ENCODE peak calls at places on chromosomes 16 and 17, in eight cellular contexts. X is stimulated activated CD4-positive, alpha-beta T cell treated with anti-CD3 and anti-CD28 coated beads, Interleukin-1b, Interleukin-23, amount 100 ng/mL, for 24 hours; D is NCI-H446; H is Peyer's patch; Z is ovary; A is NCI-H2171; Y is anterior cingulate cortex; F is iris pigment epithelial cell. C is an unnamed sample.

GRCh38 chr16:13036600-13036999 is 135.2 kb downstream of the SHISA9 start:
- DNase-seq in X (peak; percentile 1), D (no peak), H (no peak), Z (no peak), A (no peak), Y (no peak), F (peak; percentile 35), C (no peak)

GRCh38 chr16:16075463-16076399 is 126.3 kb downstream of the ABCC1 start:
- DNase-seq in X (no peak), D (no peak), H (peak; percentile 68), Z (peak; percentile 71), A (no peak), Y (no peak), F (peak; percentile 76), C (no peak)

GRCh38 chr16:27745348-27745747 is 195.4 kb downstream of the KATNIP start:
- DNase-seq in X (no peak), D (no peak), H (no peak), Z (no peak), A (no peak), Y (no peak), F (peak; percentile 49), C (no peak)

GRCh38 chr17:79000396-79001189 is 9.0 kb downstream of the CANT1 start:
- DNase-seq in X (no peak), D (no peak), H (peak; percentile 42), Z (no peak), A (peak; percentile 47), Y (no peak), F (no peak), C (no peak)

GRCh38 chr17:62052765-62053338 is 12.2 kb downstream of the MED13 start:
- DNase-seq in X (no peak), D (no peak), H (no peak), Z (no peak), A (no peak), Y (no peak), F (no peak), C (no peak)

GRCh38 chr16:19874816-19875546 is 9.7 kb downstream of the GPRC5B start:
- DNase-seq in X (no peak), D (no peak), H (no peak), Z (no peak), A (no peak), Y (no peak), F (no peak), C (no peak)

GRCh38 chr16:1311738-1312458 is 2.5 kb downstream of the UBE2I start:
- DNase-seq in X (no peak), D (no peak), H (no peak), Z (peak; percentile 64), A (no peak), Y (no peak), F (peak; percentile 52), C (no peak)

GRCh38 chr17:37742114-37742761 is 2.6 kb downstream of the HNF1B start:
- DNase-seq in X (no peak), D (no peak), H (peak; percentile 47), Z (no peak), A (no peak), Y (no peak), F (no peak), C (no peak)

GRCh38 chr16:15689290-15689689 is 39.2 kb downstream of the NDE1 start:
- DNase-seq in X (no peak), D (no peak), H (no peak), Z (no peak), A (no peak), Y (no peak), F (peak; percentile 43), C (no peak)

GRCh38 chr17:42325026-42325425 is 36.7 kb downstream of the STAT5A start:
- DNase-seq in X (no peak), D (no peak), H (no peak), Z (no peak), A (no peak), Y (no peak), F (peak; percentile 92), C (no peak)

GRCh38 chr17:67366193-67367157 is at the start of gene PSMD12:
- DNase-seq in X (peak; percentile 83), D (peak; percentile 48), H (peak; percentile 97), Z (peak; percentile 95), A (peak; percentile 87), Y (peak; percentile 94), F (peak; percentile 90), C (peak; percentile 65)

GRCh38 chr16:72530434-72530833 is 358.5 kb upstream of the PMFBP1 start:
- DNase-seq in X (no peak), D (no peak), H (no peak), Z (no peak), A (no peak), Y (no peak), F (peak; percentile 92), C (no peak)

GRCh38 chr17:39697961-39698360 is 1.9 kb upstream of the ERBB2 start:
- DNase-seq in X (no peak), D (no peak), H (no peak), Z (no peak), A (no peak), Y (no peak), F (no peak), C (no peak)

GRCh38 chr17:63955232-63955631 is 17.5 kb downstream of the SCN4A start:
- DNase-seq in X (no peak), D (no peak), H (no peak), Z (no peak), A (no peak), Y (no peak), F (no peak), C (no peak)

GRCh38 chr17:27506348-27507218 is 50.3 kb downstream of the KSR1 start:
- DNase-seq in X (no peak), D (no peak), H (no peak), Z (no peak), A (no peak), Y (no peak), F (no peak), C (no peak)

GRCh38 chr17:15955793-15956541 is 11.0 kb downstream of the ADORA2B start:
- DNase-seq in X (no peak), D (no peak), H (no peak), Z (no peak), A (no peak), Y (no peak), F (no peak), C (no peak)

GRCh38 chr17:40813804-40814203 is 8.6 kb downstream of the KRT10 start:
- DNase-seq in X (no peak), D (no peak), H (no peak), Z (no peak), A (no peak), Y (no peak), F (peak; percentile 37), C (no peak)

GRCh38 chr17:18261659-18262058 is 1.2 kb downstream of the MIEF2 start:
- DNase-seq in X (no peak), D (no peak), H (no peak), Z (no peak), A (no peak), Y (no peak), F (no peak), C (no peak)